ENCODE peak calls at places on chromosome X, in nine cellular contexts. One of them, this sample, is unnamed.

GRCh38 chrX:84248226-84248625 is 60.2 kb upstream of the RPS6KA6 start:
- DNase-seq in T-helper 1 cell: no peak
- DNase-seq in Right ventricle myocardium superior: no peak
- DNase-seq in T follicular helper cell: no peak
- DNase-seq in heart left ventricle: no peak
- DNase-seq in anterior cingulate cortex: no peak
- DNase-seq in OCI-LY7: no peak
- DNase-seq in CD8-positive, alpha-beta memory T cell: no peak
- DNase-seq in GM12878: no peak
- DNase-seq in this sample: no peak

GRCh38 chrX:40207626-40208025 is 109.9 kb upstream of the BCOR start:
- DNase-seq in T-helper 1 cell: no peak
- DNase-seq in Right ventricle myocardium superior: no peak
- DNase-seq in T follicular helper cell: no peak
- DNase-seq in heart left ventricle: no peak
- DNase-seq in anterior cingulate cortex: no peak
- DNase-seq in OCI-LY7: no peak
- DNase-seq in CD8-positive, alpha-beta memory T cell: no peak
- DNase-seq in GM12878: no peak
- DNase-seq in this sample: no peak

GRCh38 chrX:110001702-110002299 is 1.1 kb upstream of the TMEM164 start:
- DNase-seq in T-helper 1 cell: no peak
- DNase-seq in Right ventricle myocardium superior: no peak
- DNase-seq in T follicular helper cell: no peak
- DNase-seq in heart left ventricle: no peak
- DNase-seq in anterior cingulate cortex: no peak
- DNase-seq in OCI-LY7: no peak
- DNase-seq in CD8-positive, alpha-beta memory T cell: no peak
- DNase-seq in GM12878: no peak
- DNase-seq in this sample: no peak

GRCh38 chrX:638482-639131 is 8.0 kb downstream of the SHOX start:
- DNase-seq in T-helper 1 cell: no peak
- DNase-seq in Right ventricle myocardium superior: no peak
- DNase-seq in T follicular helper cell: no peak
- DNase-seq in heart left ventricle: no peak
- DNase-seq in anterior cingulate cortex: no peak
- DNase-seq in OCI-LY7: no peak
- DNase-seq in CD8-positive, alpha-beta memory T cell: no peak
- DNase-seq in GM12878: no peak
- DNase-seq in this sample: no peak

GRCh38 chrX:106177106-106177981 is 9.2 kb downstream of the PWWP3B start:
- DNase-seq in T-helper 1 cell: no peak
- DNase-seq in Right ventricle myocardium superior: peak; percentile 71
- DNase-seq in T follicular helper cell: no peak
- DNase-seq in heart left ventricle: peak; percentile 67
- DNase-seq in anterior cingulate cortex: peak; percentile 15
- DNase-seq in OCI-LY7: no peak
- DNase-seq in CD8-positive, alpha-beta memory T cell: no peak
- DNase-seq in GM12878: no peak
- DNase-seq in this sample: peak; percentile 80

GRCh38 chrX:118216086-118216485 is 99.5 kb upstream of the KLHL13 start:
- DNase-seq in T-helper 1 cell: no peak
- DNase-seq in Right ventricle myocardium superior: no peak
- DNase-seq in T follicular helper cell: no peak
- DNase-seq in heart left ventricle: no peak
- DNase-seq in anterior cingulate cortex: no peak
- DNase-seq in OCI-LY7: no peak
- DNase-seq in CD8-positive, alpha-beta memory T cell: no peak
- DNase-seq in GM12878: no peak
- DNase-seq in this sample: no peak

GRCh38 chrX:112473654-112474053 is 206.1 kb downstream of the LHFPL1 start:
- DNase-seq in T-helper 1 cell: no peak
- DNase-seq in Right ventricle myocardium superior: no peak
- DNase-seq in T follicular helper cell: no peak
- DNase-seq in heart left ventricle: no peak
- DNase-seq in anterior cingulate cortex: no peak
- DNase-seq in OCI-LY7: no peak
- DNase-seq in CD8-positive, alpha-beta memory T cell: no peak
- DNase-seq in GM12878: no peak
- DNase-seq in this sample: no peak

GRCh38 chrX:72272868-72273267 is 4.2 kb downstream of the RPS4X start:
- DNase-seq in T-helper 1 cell: no peak
- DNase-seq in Right ventricle myocardium superior: no peak
- DNase-seq in T follicular helper cell: no peak
- DNase-seq in heart left ventricle: no peak
- DNase-seq in anterior cingulate cortex: no peak
- DNase-seq in OCI-LY7: no peak
- DNase-seq in CD8-positive, alpha-beta memory T cell: no peak
- DNase-seq in GM12878: no peak
- DNase-seq in this sample: no peak

GRCh38 chrX:10574663-10575062 is 45.7 kb downstream of the MID1 start:
- DNase-seq in T-helper 1 cell: no peak
- DNase-seq in Right ventricle myocardium superior: no peak
- DNase-seq in T follicular helper cell: no peak
- DNase-seq in heart left ventricle: no peak
- DNase-seq in anterior cingulate cortex: no peak
- DNase-seq in OCI-LY7: no peak
- DNase-seq in CD8-positive, alpha-beta memory T cell: no peak
- DNase-seq in GM12878: no peak
- DNase-seq in this sample: no peak

GRCh38 chrX:133232331-133232730 is 14.2 kb upstream of the TFDP3 start:
- DNase-seq in T-helper 1 cell: no peak
- DNase-seq in Right ventricle myocardium superior: no peak
- DNase-seq in T follicular helper cell: no peak
- DNase-seq in heart left ventricle: no peak
- DNase-seq in anterior cingulate cortex: no peak
- DNase-seq in OCI-LY7: no peak
- DNase-seq in CD8-positive, alpha-beta memory T cell: no peak
- DNase-seq in GM12878: no peak
- DNase-seq in this sample: no peak

GRCh38 chrX:143634701-143635442 is 1.0 kb downstream of the SLITRK4 start:
- DNase-seq in T-helper 1 cell: no peak
- DNase-seq in Right ventricle myocardium superior: peak; percentile 36
- DNase-seq in T follicular helper cell: no peak
- DNase-seq in heart left ventricle: no peak
- DNase-seq in anterior cingulate cortex: no peak
- DNase-seq in OCI-LY7: no peak
- DNase-seq in CD8-positive, alpha-beta memory T cell: no peak
- DNase-seq in GM12878: no peak
- DNase-seq in this sample: peak; percentile 27

GRCh38 chrX:12309040-12309732 is 170.9 kb downstream of the FRMPD4 start:
- DNase-seq in T-helper 1 cell: no peak
- DNase-seq in Right ventricle myocardium superior: no peak
- DNase-seq in T follicular helper cell: no peak
- DNase-seq in heart left ventricle: no peak
- DNase-seq in anterior cingulate cortex: no peak
- DNase-seq in OCI-LY7: no peak
- DNase-seq in CD8-positive, alpha-beta memory T cell: no peak
- DNase-seq in GM12878: no peak
- DNase-seq in this sample: no peak

This sample was measured in testis.